ENCODE peak calls at places on chromosomes 7 and 10, in seven cellular contexts. K is IMR-90; W is glutamatergic neuron; X is immature natural killer cell; J is stimulated activated CD4-positive, alpha-beta T cell treated with anti-CD3 and anti-CD28 coated beads, Interleukin-15, amount 100 ng/mL, for 1 hour; V is breast epithelium; G is H9. N is an unnamed sample.

GRCh38 chr7:151687523-151688235 is 168.0 kb upstream of the RHEB start:
- DNase-seq in V (peak; percentile 79), K (peak; percentile 96), X (no peak), W (no peak), J (no peak), G (peak; percentile 88), N (peak; percentile 89)

GRCh38 chr10:105797234-105797890 is 1156.3 kb downstream of the SORCS3 start:
- DNase-seq in W (no peak), K (no peak), G (no peak), J (no peak), V (no peak), X (no peak), N (peak; percentile 11)

GRCh38 chr10:29304259-29305030 is 15.6 kb downstream of the LYZL1 start:
- DNase-seq in K (peak; percentile 70), J (no peak), X (peak; percentile 3), W (peak; percentile 68), G (peak; percentile 54), V (no peak), N (peak; percentile 28)

GRCh38 chr7:159051916-159052315 is 92.8 kb downstream of the VIPR2 start:
- DNase-seq in X (no peak), G (no peak), K (no peak), V (no peak), J (no peak), W (no peak), N (no peak)

GRCh38 chr10:71757450-71757918 is 15.8 kb downstream of the VSIR start:
- DNase-seq in V (no peak), W (no peak), X (no peak), G (peak; percentile 43), K (no peak), J (no peak), N (no peak)

GRCh38 chr7:147492621-147493020 is 1097.9 kb upstream of the C7orf33 start:
- DNase-seq in G (no peak), V (no peak), X (no peak), K (peak; percentile 77), W (no peak), J (no peak), N (no peak)

GRCh38 chr7:134599371-134599770 is 47.3 kb upstream of the BPGM start:
- DNase-seq in V (no peak), G (no peak), J (no peak), X (no peak), W (peak; percentile 80), K (no peak), N (no peak)

GRCh38 chr10:116831790-116832189 is 17.5 kb upstream of the ENO4 start:
- DNase-seq in X (no peak), W (no peak), V (no peak), K (no peak), J (no peak), G (no peak), N (no peak)

GRCh38 chr7:30200591-30200990 is 65.8 kb downstream of the MTURN start:
- DNase-seq in W (no peak), J (no peak), X (no peak), G (no peak), K (no peak), V (no peak), N (no peak)

GRCh38 chr7:120941856-120942255 is 8.7 kb upstream of the ING3 start:
- DNase-seq in X (no peak), G (no peak), K (no peak), W (no peak), V (no peak), J (no peak), N (no peak)

GRCh38 chr7:7761974-7762769 is 43.8 kb upstream of the RPA3 start:
- DNase-seq in K (peak; percentile 59), J (no peak), W (no peak), G (no peak), X (peak; percentile 61), V (no peak), N (no peak)

GRCh38 chr7:36686499-36686898 is 37.8 kb downstream of the AOAH start:
- DNase-seq in V (no peak), J (peak; percentile 16), K (peak; percentile 41), W (no peak), G (no peak), X (peak; percentile 45), N (peak; percentile 32)

GRCh38 chr7:73966941-73967831 is 60.8 kb upstream of the ELN start:
- DNase-seq in K (no peak), G (peak; percentile 32), W (no peak), X (no peak), V (peak; percentile 25), J (no peak), N (no peak)

N was measured in non-pigmented ciliary epithelial cell.